ENCODE peak calls at places on chromosomes 1 and 21, in five cellular contexts. S is astrocyte of the hippocampus; N is fibroblast of the aortic adventitia; T is stimulated activated naive CD4-positive, alpha-beta T cell; W is right lobe of liver. C is an unnamed sample.
A peak's percentile ranks its signal among the peaks of the same experiment; 100 is the strongest.

GRCh38 chr1:98766241-98766640 is 104.7 kb downstream of the SNX7 start:
- DNase-seq in S (no peak), N (no peak), T (no peak), W (no peak), C (no peak)

GRCh38 chr1:172496678-172497077 is 36.3 kb upstream of the SUCO start:
- DNase-seq in S (peak; percentile 4), N (no peak), T (no peak), W (no peak), C (no peak)

GRCh38 chr1:70504821-70505193 is 93.7 kb downstream of the CTH start:
- DNase-seq in S (peak; percentile 36), N (peak; percentile 71), T (no peak), W (no peak), C (no peak)

GRCh38 chr1:168752171-168752570 is 23.2 kb upstream of the DPT start:
- DNase-seq in S (no peak), N (peak; percentile 31), T (no peak), W (no peak), C (no peak)

GRCh38 chr1:245693116-245693515 is 538.3 kb downstream of the KIF26B start:
- DNase-seq in S (no peak), N (no peak), T (no peak), W (no peak), C (no peak)

GRCh38 chr1:66244429-66244828 is 289.5 kb upstream of the SGIP1 start:
- DNase-seq in S (peak; percentile 41), N (no peak), T (no peak), W (no peak), C (no peak)

GRCh38 chr1:203665986-203666385 is 39.4 kb downstream of the ATP2B4 start:
- DNase-seq in S (peak; percentile 40), N (peak; percentile 42), T (no peak), W (no peak), C (no peak)

GRCh38 chr1:222387020-222387816 is 160.7 kb downstream of the HHIPL2 start:
- DNase-seq in S (no peak), N (no peak), T (no peak), W (no peak), C (no peak)

GRCh38 chr21:44736291-44737004 is 25.1 kb upstream of the TSPEAR start:
- DNase-seq in S (no peak), N (no peak), T (no peak), W (peak; percentile 56), C (no peak)

GRCh38 chr1:234772345-234773147 is 162.6 kb upstream of the IRF2BP2 start:
- DNase-seq in S (peak; percentile 99), N (peak; percentile 98), T (peak; percentile 63), W (no peak), C (peak; percentile 65)

GRCh38 chr1:238660849-238661248 is 725.5 kb upstream of the CHRM3 start:
- DNase-seq in S (peak; percentile 39), N (peak; percentile 89), T (no peak), W (no peak), C (no peak)

GRCh38 chr1:231036416-231036815 is 3.6 kb downstream of the FAM89A start:
- DNase-seq in S (no peak), N (no peak), T (no peak), W (no peak), C (peak; percentile 57)

GRCh38 chr1:45974541-45975269 is 157.7 kb downstream of the PIK3R3 start:
- DNase-seq in S (no peak), N (peak; percentile 7), T (no peak), W (no peak), C (no peak)

GRCh38 chr1:20551945-20552727 is at the start of gene FAM43B:
- DNase-seq in S (peak; percentile 78), N (peak; percentile 10), T (no peak), W (peak; percentile 55), C (no peak)

GRCh38 chr1:16617101-16617727 is 3.9 kb upstream of the NBPF1 start:
- DNase-seq in S (no peak), N (no peak), T (no peak), W (peak; percentile 63), C (peak; percentile 92)

GRCh38 chr1:227508431-227508830 is 54.9 kb upstream of the ZNF678 start:
- DNase-seq in S (no peak), N (no peak), T (no peak), W (no peak), C (no peak)

GRCh38 chr21:31901342-31901741 is 28.5 kb downstream of the HUNK start:
- DNase-seq in S (no peak), N (no peak), T (no peak), W (peak; percentile 68), C (peak; percentile 54)

GRCh38 chr1:211638723-211639122 is 36.7 kb downstream of the NEK2 start:
- DNase-seq in S (no peak), N (no peak), T (no peak), W (peak; percentile 57), C (no peak)

GRCh38 chr1:50126962-50127715 is 18.4 kb downstream of the ELAVL4 start:
- DNase-seq in S (no peak), N (no peak), T (no peak), W (no peak), C (no peak)

GRCh38 chr1:110255388-110255787 is 45.3 kb downstream of the KCNC4 start:
- DNase-seq in S (peak; percentile 9), N (no peak), T (no peak), W (no peak), C (no peak)

GRCh38 chr1:31523012-31523411 is 53.3 kb upstream of the TINAGL1 start:
- DNase-seq in S (no peak), N (no peak), T (no peak), W (no peak), C (no peak)

GRCh38 chr21:43866659-43867331 is 1.8 kb downstream of the AGPAT3 start:
- DNase-seq in S (no peak), N (no peak), T (no peak), W (peak; percentile 91), C (no peak)

GRCh38 chr1:184351416-184351975 is 35.3 kb upstream of the C1orf21 start:
- DNase-seq in S (no peak), N (no peak), T (no peak), W (no peak), C (no peak)

GRCh38 chr1:14181191-14181793 is 417.2 kb upstream of the KAZN start:
- DNase-seq in S (peak; percentile 91), N (no peak), T (no peak), W (no peak), C (no peak)

GRCh38 chr1:230430499-230430898 is 4.4 kb upstream of the PGBD5 start:
- DNase-seq in S (no peak), N (no peak), T (no peak), W (no peak), C (no peak)

GRCh38 chr1:13893456-13893855 is 193.5 kb downstream of the PRDM2 start:
- DNase-seq in S (no peak), N (no peak), T (no peak), W (no peak), C (no peak)

C was measured in lower leg skin.